ENCODE peak calls at places on chromosomes 5 and 9, in five cellular contexts. F, C, U, T and Q are unnamed samples.
A peak's percentile ranks its signal among the peaks of the same experiment; 100 is the strongest.

GRCh38 chr5:179318193-179318955 is 26.9 kb downstream of the ADAMTS2 start:
- DNase-seq in U (peak; percentile 28), T (peak; percentile 75), C (no peak), F (no peak), Q (no peak)

GRCh38 chr5:143629871-143630658 is 181.9 kb upstream of the HMHB1 start:
- DNase-seq in T (no peak), U (no peak), C (no peak), F (peak; percentile 80), Q (no peak)

GRCh38 chr5:159310492-159310891 is 19.8 kb downstream of the IL12B start:
- DNase-seq in C (peak; percentile 63), U (no peak), F (no peak), T (no peak), Q (peak; percentile 30)

GRCh38 chr9:102521097-102521755 is 473.9 kb upstream of the CYLC2 start:
- DNase-seq in F (no peak), C (no peak), T (no peak), U (no peak), Q (no peak)

GRCh38 chr5:181086410-181087229 is 44.3 kb downstream of the OR2V1 start:
- DNase-seq in T (no peak), F (peak; percentile 9), U (no peak), C (no peak), Q (no peak)

GRCh38 chr9:137245450-137246421 is 4.6 kb downstream of the TUBB4B start:
- DNase-seq in C (no peak), U (no peak), T (no peak), F (no peak), Q (no peak)

GRCh38 chr9:112249277-112249676 is 74.2 kb upstream of the SUSD1 start:
- DNase-seq in U (no peak), T (no peak), F (no peak), C (no peak), Q (no peak)

GRCh38 chr9:34403554-34404380 is 27.1 kb upstream of the MYORG start:
- DNase-seq in T (no peak), C (peak; percentile 77), F (peak; percentile 50), U (peak; percentile 60), Q (peak; percentile 61)

GRCh38 chr9:20884985-20885593 is 146.4 kb downstream of the HACD4 start:
- DNase-seq in T (peak; percentile 80), F (peak; percentile 44), C (peak; percentile 67), U (peak; percentile 36), Q (peak; percentile 15)

GRCh38 chr9:14941487-14941886 is 31.3 kb upstream of the FREM1 start:
- DNase-seq in C (no peak), T (no peak), F (no peak), U (no peak), Q (no peak)

GRCh38 chr5:41808294-41808693 is 61.9 kb downstream of the OXCT1 start:
- DNase-seq in U (no peak), C (no peak), T (no peak), F (no peak), Q (no peak)

GRCh38 chr5:16916262-16916878 is 19.7 kb downstream of the MYO10 start:
- DNase-seq in C (no peak), F (no peak), U (no peak), T (no peak), Q (no peak)

GRCh38 chr5:120447706-120448239 is 16.3 kb upstream of the PRR16 start:
- DNase-seq in F (no peak), C (no peak), U (no peak), T (no peak), Q (no peak)

GRCh38 chr9:123337971-123338370 is 18.0 kb upstream of the CRB2 start:
- DNase-seq in U (no peak), T (no peak), C (no peak), F (no peak), Q (no peak)

GRCh38 chr5:155094455-155094854 is 80.9 kb downstream of the KIF4B start:
- DNase-seq in C (no peak), U (no peak), T (no peak), F (no peak), Q (no peak)

GRCh38 chr9:113537227-113537810 is 73.8 kb downstream of the RGS3 start:
- DNase-seq in C (no peak), F (no peak), T (no peak), U (no peak), Q (no peak)

GRCh38 chr9:33146298-33146697 is 20.8 kb downstream of the B4GALT1 start:
- DNase-seq in F (no peak), U (no peak), C (no peak), T (peak; percentile 24), Q (no peak)

GRCh38 chr9:126690431-126691051 is 76.8 kb downstream of the LMX1B start:
- DNase-seq in F (no peak), C (peak; percentile 73), T (no peak), U (peak; percentile 51), Q (peak; percentile 27)

GRCh38 chr9:33425128-33425533 is 22.3 kb downstream of the AQP3 start:
- DNase-seq in F (peak; percentile 55), T (no peak), U (no peak), C (no peak), Q (no peak)

GRCh38 chr9:14018061-14018460 is 295.9 kb downstream of the NFIB start:
- DNase-seq in C (no peak), U (no peak), F (no peak), T (no peak), Q (no peak)

GRCh38 chr9:38263534-38263933 is 129.0 kb upstream of the ALDH1B1 start:
- DNase-seq in C (no peak), F (peak; percentile 7), U (no peak), T (peak; percentile 15), Q (no peak)

GRCh38 chr5:75368391-75368790 is 31.4 kb downstream of the HMGCR start:
- DNase-seq in C (no peak), T (no peak), U (no peak), F (no peak), Q (no peak)

GRCh38 chr9:109454601-109455155 is 43.4 kb downstream of the PTPN3 start:
- DNase-seq in F (no peak), T (no peak), U (no peak), C (no peak), Q (no peak)

GRCh38 chr5:180976518-180976917 is 12.1 kb upstream of the BTNL3 start:
- DNase-seq in U (no peak), T (no peak), F (no peak), C (no peak), Q (no peak)

GRCh38 chr9:109212768-109213167 is 45.7 kb upstream of the FRRS1L start:
- DNase-seq in U (no peak), C (no peak), F (no peak), T (no peak), Q (no peak)

GRCh38 chr9:128457207-128457606 is 1.4 kb downstream of the ODF2 start:
- DNase-seq in T (no peak), U (no peak), C (no peak), F (no peak), Q (no peak)

GRCh38 chr9:35042081-35042604 is 30.3 kb downstream of the VCP start:
- DNase-seq in U (no peak), C (no peak), T (no peak), F (no peak), Q (no peak)

GRCh38 chr5:90866915-90867715 is 308.5 kb downstream of the ADGRV1 start:
- DNase-seq in C (no peak), T (no peak), U (no peak), F (peak; percentile 71), Q (no peak)

GRCh38 chr9:124392855-124393460 is 22.3 kb downstream of the PSMB7 start:
- DNase-seq in F (no peak), U (no peak), T (no peak), C (no peak), Q (no peak)

GRCh38 chr5:56588636-56589485 is 226.5 kb upstream of the MAP3K1 start:
- DNase-seq in F (no peak), C (peak; percentile 32), T (peak; percentile 90), U (peak; percentile 74), Q (no peak)

GRCh38 chr5:135843571-135844337 is 9.3 kb downstream of the SLC25A48 start:
- DNase-seq in T (no peak), U (no peak), F (no peak), C (no peak), Q (no peak)

GRCh38 chr5:127042593-127042992 is 12.2 kb upstream of the MARCHF3 start:
- DNase-seq in F (no peak), T (no peak), U (no peak), C (no peak), Q (no peak)

GRCh38 chr5:171745602-171746001 is 40.0 kb upstream of the SMIM23 start:
- DNase-seq in C (no peak), F (no peak), U (no peak), T (no peak), Q (no peak)

GRCh38 chr5:171747061-171747859 is 38.4 kb upstream of the SMIM23 start:
- DNase-seq in C (no peak), U (no peak), F (no peak), T (no peak), Q (no peak)

GRCh38 chr5:171748720-171749119 is 36.9 kb upstream of the SMIM23 start:
- DNase-seq in C (no peak), F (no peak), U (no peak), T (no peak), Q (no peak)

GRCh38 chr5:171749365-171749764 is 36.3 kb upstream of the SMIM23 start:
- DNase-seq in C (no peak), F (no peak), T (no peak), U (no peak), Q (no peak)

DNA sequence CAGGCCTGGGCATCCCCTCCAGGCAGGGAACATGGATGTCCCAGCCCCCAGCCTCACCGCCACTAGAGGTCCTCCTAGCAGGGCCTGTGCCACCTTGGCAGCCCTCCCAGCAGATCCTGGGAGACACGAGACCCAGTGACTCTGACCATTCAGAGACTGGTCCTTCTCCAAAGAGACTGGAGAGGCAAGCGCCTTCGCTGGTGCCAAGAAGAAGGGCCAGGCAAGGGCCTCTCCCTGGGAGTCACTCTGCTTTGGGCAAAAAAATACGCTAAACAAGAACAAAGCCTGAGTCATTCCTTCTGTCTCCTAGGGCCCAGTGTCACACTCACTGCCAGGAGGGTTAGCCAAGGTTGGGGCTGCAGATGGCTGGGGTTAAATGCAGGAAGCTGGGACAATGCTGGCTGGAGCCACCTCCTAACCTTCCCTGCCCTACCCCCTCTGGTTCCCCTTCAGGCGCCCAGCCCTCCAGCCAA is 35.3 kb upstream of the SMIM23 start:
- DNase-seq in T (no peak), U (peak; percentile 57), F (peak; percentile 4), C (no peak), Q (no peak)
- H3K27ac ChIP-seq in T (no peak overlapping the region), U (no peak overlapping the region), F (no peak overlapping the region), C (no peak overlapping the region), Q (no peak overlapping the region)

DNA sequence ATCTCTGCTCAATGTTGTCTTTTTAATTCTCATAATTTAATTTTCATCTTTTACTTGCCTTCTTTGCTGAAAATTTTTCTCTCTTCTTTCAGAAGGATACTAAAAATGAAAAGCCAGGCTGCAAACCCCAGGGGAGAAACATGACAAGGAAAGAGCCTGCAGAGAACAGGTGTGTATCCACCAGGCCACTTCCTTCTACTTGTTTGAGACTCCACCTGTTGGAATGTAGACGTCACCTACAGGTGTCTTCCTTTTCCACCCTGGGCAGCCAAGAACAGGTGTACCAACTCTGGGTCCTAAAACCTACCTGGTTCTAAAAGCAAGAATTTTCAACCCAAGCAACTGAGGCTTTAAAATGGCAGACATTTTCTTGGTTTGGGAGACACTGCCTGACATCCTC is 166.8 kb downstream of the ATP10B start:
- DNase-seq in C (no peak), F (no peak), U (no peak), T (no peak), Q (no peak)
- TF ChIP-seq POLR2A in C (no peak), F (no peak), U (no peak), T (no peak), Q (no peak)

GRCh38 chr9:90641868-90642558 is 611 bp downstream of the DIRAS2 start:
- DNase-seq in U (no peak), T (no peak), C (no peak), F (no peak), Q (no peak)
- H3K4me3 ChIP-seq in U (no peak overlapping the region), T (peak overlapping the region; percentile 55), C (peak overlapping the region; percentile 50), F (no peak overlapping the region), Q (no peak overlapping the region)

GRCh38 chr5:34694012-34694411 is 37.9 kb downstream of the RAI14 start:
- DNase-seq in F (no peak), U (no peak), C (no peak), T (no peak), Q (no peak)
- H3K27ac ChIP-seq in F (no peak overlapping the region), U (no peak overlapping the region), C (no peak overlapping the region), T (peak overlapping the region; percentile 54), Q (no peak overlapping the region)